ENCODE peak calls at places on chromosomes 1 and 21, in seven cellular contexts. Z, E, B, R, P, Q and X are unnamed samples.

GRCh38 chr1:87399264-87399663 is 70.6 kb downstream of the LMO4 start:
- DNase-seq in Z (peak), E (no peak), B (peak), R (peak), P (no peak), Q (no peak), X (no peak)

GRCh38 chr1:17328855-17329254 is 20.9 kb downstream of the PADI4 start:
- DNase-seq in Z (no peak), E (no peak), B (no peak), R (no peak), P (no peak), Q (no peak), X (no peak)

GRCh38 chr1:3469849-3470649 is 15.6 kb downstream of the ARHGEF16 start:
- DNase-seq in Z (no peak), E (no peak), B (no peak), R (no peak), P (no peak), Q (no peak), X (no peak)

GRCh38 chr1:174966000-174966572 is 33.7 kb upstream of the CACYBP start:
- DNase-seq in Z (no peak), E (no peak), B (peak), R (peak), P (no peak), Q (no peak), X (no peak)

GRCh38 chr1:162035241-162035640 is 11.6 kb upstream of the OLFML2B start:
- DNase-seq in Z (peak), E (no peak), B (peak), R (peak), P (no peak), Q (no peak), X (no peak)

GRCh38 chr1:32729254-32730046 is 26.9 kb upstream of the SYNC start:
- DNase-seq in Z (no peak), E (no peak), B (no peak), R (no peak), P (no peak), Q (peak), X (no peak)

GRCh38 chr1:53093778-53094532 is 31.9 kb downstream of the PODN start:
- DNase-seq in Z (no peak), E (no peak), B (no peak), R (no peak), P (no peak), Q (no peak), X (no peak)

GRCh38 chr1:204959374-204959773 is 83.6 kb upstream of the CNTN2 start:
- DNase-seq in Z (no peak), E (no peak), B (no peak), R (no peak), P (no peak), Q (no peak), X (no peak)

GRCh38 chr1:81574365-81574764 is 226.4 kb upstream of the ADGRL2 start:
- DNase-seq in Z (peak), E (no peak), B (no peak), R (no peak), P (no peak), Q (no peak), X (no peak)

DNA sequence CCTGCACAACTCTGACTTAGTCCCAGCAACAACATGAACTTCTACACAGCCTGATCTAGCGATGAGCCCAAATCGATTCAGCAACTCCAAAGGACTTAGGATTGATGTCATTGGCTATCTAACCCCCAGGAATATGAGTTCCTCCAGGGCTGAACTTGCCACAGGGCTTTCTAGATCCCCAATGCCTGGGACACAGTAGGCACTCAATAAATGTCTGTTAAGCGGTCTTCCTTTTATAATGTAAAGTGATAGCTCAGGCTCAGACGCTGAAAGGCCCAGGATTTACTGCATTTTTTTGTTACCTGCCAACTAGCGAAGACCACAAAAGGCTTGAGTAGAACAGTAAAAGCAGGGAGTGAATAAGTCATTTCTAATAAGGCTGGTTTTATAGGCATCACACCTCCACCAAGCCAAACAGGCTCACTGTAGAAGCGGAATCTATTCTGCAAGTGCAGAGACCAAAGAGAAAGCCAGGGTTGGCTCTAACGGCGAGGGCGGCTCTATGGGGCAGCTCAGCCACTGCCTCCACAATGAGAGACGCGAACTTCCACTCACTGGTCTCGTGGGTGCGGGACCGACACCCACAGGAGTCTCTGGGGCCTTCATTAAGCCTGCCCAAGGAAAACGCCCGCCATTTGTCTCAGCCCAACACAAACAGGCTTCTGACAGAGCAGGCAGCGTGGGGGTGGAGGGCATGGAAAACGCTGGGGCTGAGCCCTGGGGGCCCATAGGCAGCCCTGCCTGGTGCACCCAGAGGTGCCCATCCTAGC is 52.0 kb downstream of the HLCS start:
- DNase-seq in Z (no peak), E (no peak), B (no peak), R (no peak), P (no peak), Q (peak), X (no peak)
- TF ChIP-seq CTCF in Z (no peak), E (no peak), B (no peak), R (no peak), P (no peak), Q (no peak), X (no peak)

GRCh38 chr1:244231572-244232315 is 180.7 kb downstream of the ZBTB18 start:
- DNase-seq in Z (peak), E (no peak), B (peak), R (peak), P (peak), Q (peak), X (no peak)
- H3K4me3 ChIP-seq in Z (peak), E (no peak), B (peak), R (peak), P (no peak), Q (no peak), X (peak)

GRCh38 chr1:22747735-22748073 is 37.1 kb downstream of the EPHB2 start:
- DNase-seq in Z (no peak), E (no peak), B (no peak), R (no peak), P (no peak), Q (no peak), X (no peak)
- TF ChIP-seq CTCF in Z (no peak), E (no peak), B (no peak), R (no peak), P (no peak), Q (no peak), X (no peak)

DNA sequence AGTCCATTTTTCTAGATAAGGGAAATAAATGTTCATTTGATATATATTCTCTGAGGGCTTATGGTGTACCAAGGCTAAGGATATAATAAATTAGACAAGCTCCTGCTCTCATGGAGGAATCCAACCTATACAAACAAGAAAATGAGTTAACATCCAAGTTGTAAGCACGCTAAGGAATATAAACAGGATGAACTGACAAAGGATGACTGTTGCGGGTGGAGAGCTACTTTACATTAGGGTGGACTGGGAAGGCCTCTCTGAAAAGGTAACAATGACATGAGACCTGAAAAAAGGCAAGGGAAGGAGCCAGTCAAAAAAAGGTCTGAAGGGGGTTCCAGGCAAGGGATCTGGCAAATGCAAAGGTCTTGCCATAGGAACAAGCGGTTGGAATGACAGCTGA is 3.1 kb downstream of the BCAR3 start:
- DNase-seq in Z (no peak), E (no peak), B (peak), R (no peak), P (no peak), Q (no peak), X (no peak)
- H3K4me3 ChIP-seq in Z (no peak), E (no peak), B (no peak), R (peak), P (no peak), Q (no peak), X (no peak)

GRCh38 chr1:44100183-44100582 is 18.4 kb upstream of the KLF17 start:
- DNase-seq in Z (no peak), E (no peak), B (no peak), R (no peak), P (no peak), Q (no peak), X (no peak)

GRCh38 chr1:44108241-44108640 is 10.4 kb upstream of the KLF17 start:
- DNase-seq in Z (peak), E (no peak), B (peak), R (peak), P (no peak), Q (no peak), X (peak)

GRCh38 chr1:44105810-44106209 is 12.8 kb upstream of the KLF17 start:
- DNase-seq in Z (no peak), E (no peak), B (no peak), R (no peak), P (no peak), Q (no peak), X (no peak)

GRCh38 chr1:44101356-44101755 is 17.3 kb upstream of the KLF17 start:
- DNase-seq in Z (peak), E (no peak), B (no peak), R (no peak), P (no peak), Q (no peak), X (no peak)

DNA sequence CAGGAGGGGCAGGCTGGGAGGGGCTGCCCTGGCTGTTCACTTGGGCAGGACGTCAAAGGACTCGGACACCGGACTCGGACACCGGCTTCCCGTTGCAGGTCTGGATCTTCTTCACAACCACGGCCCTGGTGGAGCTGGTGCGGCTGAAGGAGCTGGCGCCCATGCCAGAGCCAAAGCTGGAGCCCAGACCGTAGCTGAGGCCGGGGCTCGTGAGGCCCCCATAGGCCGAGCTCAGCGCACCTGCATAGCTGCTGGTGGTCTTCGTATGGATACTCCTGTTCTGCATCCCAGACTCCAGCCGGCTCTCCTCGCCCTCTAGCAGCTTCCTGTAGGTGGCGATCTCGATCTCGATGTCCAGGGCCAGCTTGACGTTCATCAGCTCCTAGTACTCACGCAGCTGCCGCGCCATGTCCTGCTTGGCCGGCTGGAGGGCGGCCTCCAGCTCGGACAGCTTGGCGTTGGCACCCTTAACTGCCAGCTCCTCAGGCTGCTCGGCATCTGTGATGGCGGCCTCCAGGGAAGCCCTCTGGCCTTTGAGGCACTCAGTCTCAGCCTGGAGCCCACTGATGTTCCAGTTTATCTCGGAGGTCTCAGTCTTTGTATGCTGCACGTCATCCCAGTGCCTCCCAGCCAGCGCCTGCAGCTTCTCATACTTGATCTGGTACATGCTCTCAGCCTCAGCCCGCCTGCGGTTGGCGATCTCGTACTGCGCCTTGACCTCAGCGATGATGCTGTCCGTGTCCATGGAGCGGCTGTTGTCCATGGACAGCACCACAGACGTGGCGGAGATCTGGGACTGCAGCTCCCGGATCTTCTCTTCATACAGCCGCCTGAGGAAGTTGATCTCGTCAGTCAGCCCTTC is 15.1 kb upstream of the KLF17 start:
- DNase-seq in Z (peak), E (no peak), B (peak), R (no peak), P (peak), Q (peak), X (no peak)
- TF ChIP-seq CTCF in Z (peak), E (peak), B (peak), R (no peak), P (peak), Q (peak), X (peak)

DNA sequence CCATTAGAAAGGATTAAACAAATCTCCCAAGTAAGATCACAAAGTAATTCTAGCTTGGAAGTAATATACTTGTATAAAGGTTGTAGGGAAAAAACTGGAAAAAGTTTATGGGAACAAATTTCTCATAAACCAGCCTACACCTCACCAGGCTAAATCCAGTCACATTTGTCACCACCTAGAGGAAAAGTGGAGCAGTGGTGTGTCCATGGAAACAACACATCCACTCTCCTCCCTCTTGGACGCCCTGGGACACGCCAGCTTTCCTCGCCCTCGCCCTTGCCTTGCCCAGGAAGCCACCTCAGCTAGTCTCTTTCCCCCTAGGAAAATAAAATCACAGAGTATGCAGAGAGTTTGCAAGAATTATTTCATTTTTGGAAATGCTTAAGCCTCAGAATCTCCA is 2.2 kb downstream of the PALMD start:
- DNase-seq in Z (peak), E (no peak), B (peak), R (peak), P (no peak), Q (no peak), X (no peak)
- H3K4me3 ChIP-seq in Z (no peak), E (no peak), B (peak), R (no peak), P (no peak), Q (no peak), X (no peak)

GRCh38 chr1:7171168-7171567 is 385.9 kb downstream of the CAMTA1 start:
- DNase-seq in Z (no peak), E (no peak), B (no peak), R (no peak), P (no peak), Q (no peak), X (no peak)
- TF ChIP-seq CTCF in Z (no peak), E (no peak), B (no peak), R (no peak), P (no peak), Q (no peak), X (no peak)

GRCh38 chr1:202968895-202969295 is 1.8 kb upstream of the CYB5R1 start:
- DNase-seq in Z (peak), E (no peak), B (peak), R (peak), P (peak), Q (peak), X (no peak)
- H3K4me3 ChIP-seq in Z (no peak), E (no peak), B (no peak), R (no peak), P (no peak), Q (no peak), X (no peak)